ENCODE peak calls at places on chromosomes 3 and 15, in seven cellular contexts. Y is mammary epithelial cell, T is endothelial cell, I is BE2C, V is AG09319, K is fibroblast of the aortic adventitia, H is AG04450. C is an unnamed sample.

GRCh38 chr3:108322352-108322751 is 26.0 kb downstream of the HHLA2 start:
- DNase-seq in Y (no peak), T (peak), I (no peak), V (no peak), K (no peak), H (no peak), C (no peak)

GRCh38 chr15:66070220-66070934 is 183.2 kb downstream of the MEGF11 start:
- DNase-seq in Y (no peak), T (no peak), I (no peak), V (no peak), K (no peak), H (no peak), C (no peak)

GRCh38 chr3:195208183-195208582 is 62.8 kb downstream of the XXYLT1 start:
- DNase-seq in Y (no peak), T (no peak), I (no peak), V (no peak), K (no peak), H (no peak), C (no peak)

GRCh38 chr3:73363093-73363492 is 261.6 kb downstream of the PDZRN3 start:
- DNase-seq in Y (no peak), T (no peak), I (no peak), V (no peak), K (no peak), H (no peak), C (no peak)

GRCh38 chr15:101198820-101199219 is 53.0 kb downstream of the CHSY1 start:
- DNase-seq in Y (no peak), T (no peak), I (no peak), V (no peak), K (no peak), H (no peak), C (no peak)

GRCh38 chr3:97265237-97266005 is 451.0 kb downstream of the EPHA6 start:
- DNase-seq in Y (no peak), T (no peak), I (no peak), V (no peak), K (no peak), H (no peak), C (no peak)

GRCh38 chr3:134377896-134378295 is 3.6 kb upstream of the AMOTL2 start:
- DNase-seq in Y (no peak), T (no peak), I (no peak), V (no peak), K (no peak), H (no peak), C (peak)

GRCh38 chr15:80105193-80105984 is 45.9 kb downstream of the ZFAND6 start:
- DNase-seq in Y (peak), T (no peak), I (no peak), V (peak), K (peak), H (peak), C (peak)

GRCh38 chr3:137110392-137110996 is 152.7 kb downstream of the IL20RB start:
- DNase-seq in Y (peak), T (no peak), I (peak), V (no peak), K (peak), H (no peak), C (peak)

GRCh38 chr15:94229591-94230365 is 1.6 kb upstream of the MCTP2 start:
- DNase-seq in Y (peak), T (no peak), I (no peak), V (no peak), K (no peak), H (no peak), C (no peak)

GRCh38 chr15:33639968-33640367 is 328.3 kb upstream of the CHRM5 start:
- DNase-seq in Y (no peak), T (no peak), I (peak), V (no peak), K (no peak), H (no peak), C (no peak)

GRCh38 chr3:3800076-3800448 is 831 bp downstream of the LRRN1 start:
- DNase-seq in Y (no peak), T (peak), I (no peak), V (no peak), K (no peak), H (no peak), C (no peak)

GRCh38 chr3:13543251-13543650 is 5.7 kb upstream of the FBLN2 start:
- DNase-seq in Y (no peak), T (no peak), I (no peak), V (peak), K (peak), H (peak), C (peak)

GRCh38 chr15:39585394-39585841 is 4.5 kb downstream of the THBS1 start:
- DNase-seq in Y (peak), T (no peak), I (peak), V (peak), K (no peak), H (no peak), C (no peak)

GRCh38 chr15:64844576-64845140 is 2.9 kb downstream of the PLEKHO2 start:
- DNase-seq in Y (no peak), T (no peak), I (peak), V (no peak), K (no peak), H (no peak), C (no peak)

GRCh38 chr3:139646505-139646904 is 31.3 kb downstream of the NMNAT3 start:
- DNase-seq in Y (no peak), T (no peak), I (no peak), V (no peak), K (no peak), H (no peak), C (no peak)

GRCh38 chr3:141526709-141527108 is 39.9 kb downstream of the RASA2 start:
- DNase-seq in Y (peak), T (no peak), I (no peak), V (no peak), K (no peak), H (no peak), C (peak)

GRCh38 chr3:32437898-32438297 is 46.2 kb downstream of the CMTM7 start:
- DNase-seq in Y (no peak), T (no peak), I (no peak), V (no peak), K (no peak), H (no peak), C (no peak)

GRCh38 chr15:49101536-49101935 is 53.9 kb downstream of the COPS2 start:
- DNase-seq in Y (no peak), T (no peak), I (no peak), V (no peak), K (peak), H (peak), C (no peak)

GRCh38 chr3:69251078-69251805 is 128.8 kb upstream of the LMOD3 start:
- DNase-seq in Y (no peak), T (no peak), I (no peak), V (no peak), K (no peak), H (no peak), C (no peak)

GRCh38 chr15:24764375-24765171 is 89.0 kb downstream of the NPAP1 start:
- DNase-seq in Y (no peak), T (no peak), I (no peak), V (no peak), K (no peak), H (no peak), C (no peak)

GRCh38 chr3:42682301-42683070 is 2.9 kb upstream of the KLHL40 start:
- DNase-seq in Y (no peak), T (no peak), I (no peak), V (no peak), K (no peak), H (no peak), C (no peak)

GRCh38 chr3:172092658-172093057 is 53.3 kb downstream of the FNDC3B start:
- DNase-seq in Y (no peak), T (no peak), I (no peak), V (no peak), K (no peak), H (no peak), C (no peak)

GRCh38 chr15:63166219-63166618 is 8.9 kb upstream of the RPS27L start:
- DNase-seq in Y (no peak), T (no peak), I (no peak), V (no peak), K (no peak), H (no peak), C (peak)
- TF ChIP-seq CTCF in Y (peak), T (no peak), I (no peak), V (no peak), K (peak), H (no peak), C (no peak)

GRCh38 chr15:74311734-74312444 is 55.6 kb downstream of the CYP11A1 start:
- DNase-seq in Y (no peak), T (peak), I (no peak), V (no peak), K (no peak), H (no peak), C (peak)
- TF ChIP-seq CTCF in Y (peak), T (peak), I (peak), V (peak), K (peak), H (peak), C (peak)

GRCh38 chr15:52331490-52332240 is 36.1 kb upstream of the MYO5C start:
- DNase-seq in Y (peak), T (peak), I (peak), V (no peak), K (peak), H (no peak), C (peak)
- TF ChIP-seq CTCF in Y (peak), T (peak), I (peak), V (peak), K (peak), H (peak), C (peak)

DNA sequence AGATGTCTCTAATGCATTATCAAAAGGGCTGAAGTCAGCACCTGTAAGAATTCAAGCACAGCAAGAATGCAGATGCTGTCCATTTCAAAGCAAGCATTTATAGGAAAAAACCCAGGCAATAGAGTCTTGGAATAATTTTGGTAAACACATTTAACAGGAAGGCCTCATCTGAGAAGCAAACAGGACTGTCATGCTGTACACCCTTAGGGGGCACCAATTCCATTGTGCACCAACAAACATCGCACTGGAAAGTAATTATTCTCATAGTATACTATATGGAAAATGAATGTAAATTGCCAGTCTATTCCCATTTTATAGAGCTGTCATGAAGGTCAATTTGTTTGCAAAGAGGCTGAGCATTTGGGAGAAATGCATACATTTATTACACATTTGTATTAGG is 247.3 kb upstream of the SUCLG2 start:
- DNase-seq in Y (no peak), T (no peak), I (no peak), V (no peak), K (no peak), H (no peak), C (no peak)
- TF ChIP-seq CTCF in Y (no peak), T (peak), I (no peak), V (no peak), K (no peak), H (no peak), C (no peak)

DNA sequence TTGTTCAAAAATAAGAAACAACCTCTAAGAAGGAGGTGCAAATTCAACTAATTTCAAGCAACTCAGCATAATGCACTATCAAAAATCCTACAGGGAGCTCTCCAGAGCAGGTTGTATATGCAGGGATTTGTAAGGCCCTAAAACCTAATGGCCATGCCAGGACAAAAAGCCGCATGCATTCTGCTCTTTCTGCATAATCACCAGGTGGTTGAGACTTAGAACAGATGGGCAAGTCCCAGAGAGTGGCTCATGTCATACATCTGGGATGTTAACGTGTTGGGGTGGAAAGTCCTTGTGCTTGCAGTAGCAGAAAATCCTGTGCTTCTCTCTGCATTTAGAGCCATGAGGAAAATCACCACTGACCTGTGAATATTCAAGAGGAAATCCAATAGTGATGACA is 1002.9 kb downstream of the AGBL1 start:
- DNase-seq in Y (no peak), T (no peak), I (no peak), V (no peak), K (no peak), H (no peak), C (no peak)
- TF ChIP-seq CTCF in Y (no peak), T (no peak), I (no peak), V (no peak), K (no peak), H (no peak), C (no peak)

GRCh38 chr3:48563382-48563918 is at the start of gene UCN2:
- DNase-seq in Y (no peak), T (no peak), I (no peak), V (no peak), K (peak), H (no peak), C (no peak)
- TF ChIP-seq CTCF in Y (no peak), T (no peak), I (no peak), V (peak), K (no peak), H (no peak), C (no peak)

DNA sequence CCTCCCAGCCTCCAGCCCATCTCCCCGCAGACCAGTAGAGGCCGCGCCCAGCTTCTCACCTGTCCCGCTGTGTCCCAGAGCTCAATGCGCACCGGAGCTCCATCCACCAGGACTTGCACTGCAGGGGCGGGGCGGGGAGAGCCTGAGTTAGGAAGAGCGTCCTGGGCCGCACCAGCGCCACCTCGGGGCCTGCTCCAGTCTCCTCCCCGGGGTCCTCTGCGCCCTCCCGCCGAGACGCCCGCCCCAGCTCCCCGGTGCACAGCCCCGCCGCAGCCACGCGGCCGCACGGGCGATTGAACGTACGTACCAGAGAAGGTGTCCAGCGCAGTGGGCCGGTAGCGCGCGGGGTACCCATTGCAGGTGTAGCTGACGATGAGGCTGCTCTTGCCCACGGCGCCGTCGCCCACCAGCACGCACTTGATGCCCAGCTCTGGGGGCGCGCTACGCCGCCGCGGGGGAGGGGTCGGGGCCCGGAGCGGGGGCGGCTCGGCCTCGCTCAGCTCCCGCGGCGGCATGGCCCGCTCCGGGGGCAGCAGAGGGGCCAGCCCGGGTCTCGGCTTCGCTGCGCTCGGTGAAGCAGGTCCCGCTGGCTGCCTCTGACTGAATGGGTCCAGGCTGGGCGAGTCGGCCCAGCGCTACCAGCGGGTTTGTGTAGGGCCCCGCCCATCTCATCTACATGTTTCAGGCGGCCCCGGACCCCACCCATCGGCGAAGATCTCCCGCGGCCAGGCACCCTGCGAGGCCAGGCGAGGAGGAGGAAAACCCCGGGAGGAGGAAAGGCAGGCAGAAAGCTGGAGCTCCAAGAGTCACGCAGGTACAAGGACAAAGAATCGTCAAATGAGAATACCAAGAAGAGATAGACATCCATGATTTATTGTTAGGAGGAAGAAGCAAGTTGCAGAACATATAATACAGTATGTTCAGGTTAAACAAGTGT is at the start of gene RHOV:
- DNase-seq in Y (peak), T (peak), I (peak), V (no peak), K (no peak), H (no peak), C (peak)
- TF ChIP-seq CTCF in Y (peak), T (no peak), I (peak), V (peak), K (peak), H (peak), C (peak)